ENCODE peak calls at places on chromosomes 11 and 22, in seven cellular contexts. One of them, this sample, is unnamed.

GRCh38 chr22:35708453-35708852 is 9.2 kb upstream of the APOL5 start:
- DNase-seq in stomach: no peak
- DNase-seq in upper lobe of left lung: no peak
- DNase-seq in A549: no peak
- DNase-seq in SK-N-SH: no peak
- DNase-seq in ovary: no peak
- DNase-seq in tibial nerve: no peak
- DNase-seq in this sample: no peak

GRCh38 chr11:90288207-90288821 is 65.5 kb upstream of the CHORDC1 start:
- DNase-seq in stomach: no peak
- DNase-seq in upper lobe of left lung: no peak
- DNase-seq in A549: peak
- DNase-seq in SK-N-SH: peak
- DNase-seq in ovary: no peak
- DNase-seq in tibial nerve: no peak
- DNase-seq in this sample: no peak

GRCh38 chr22:25845985-25846745 is 104.2 kb downstream of the MYO18B start:
- DNase-seq in stomach: no peak
- DNase-seq in upper lobe of left lung: no peak
- DNase-seq in A549: no peak
- DNase-seq in SK-N-SH: no peak
- DNase-seq in ovary: no peak
- DNase-seq in tibial nerve: no peak
- DNase-seq in this sample: no peak

GRCh38 chr11:44623321-44623715 is 57.9 kb downstream of the CD82 start:
- DNase-seq in stomach: peak
- DNase-seq in upper lobe of left lung: peak
- DNase-seq in A549: no peak
- DNase-seq in SK-N-SH: no peak
- DNase-seq in ovary: peak
- DNase-seq in tibial nerve: no peak
- DNase-seq in this sample: peak

GRCh38 chr11:77071671-77072605 is 5.2 kb downstream of the CAPN5 start:
- DNase-seq in stomach: peak
- DNase-seq in upper lobe of left lung: no peak
- DNase-seq in A549: no peak
- DNase-seq in SK-N-SH: no peak
- DNase-seq in ovary: peak
- DNase-seq in tibial nerve: no peak
- DNase-seq in this sample: peak

GRCh38 chr22:30044369-30044768 is 35.9 kb upstream of the HORMAD2 start:
- DNase-seq in stomach: peak
- DNase-seq in upper lobe of left lung: peak
- DNase-seq in A549: no peak
- DNase-seq in SK-N-SH: peak
- DNase-seq in ovary: no peak
- DNase-seq in tibial nerve: no peak
- DNase-seq in this sample: peak

GRCh38 chr11:86537541-86538222 is 134.7 kb downstream of the ME3 start:
- DNase-seq in stomach: no peak
- DNase-seq in upper lobe of left lung: no peak
- DNase-seq in A549: no peak
- DNase-seq in SK-N-SH: no peak
- DNase-seq in ovary: no peak
- DNase-seq in tibial nerve: no peak
- DNase-seq in this sample: no peak

GRCh38 chr11:36702330-36703054 is 104.5 kb upstream of the RAG2 start:
- DNase-seq in stomach: no peak
- DNase-seq in upper lobe of left lung: no peak
- DNase-seq in A549: peak
- DNase-seq in SK-N-SH: peak
- DNase-seq in ovary: no peak
- DNase-seq in tibial nerve: no peak
- DNase-seq in this sample: no peak

GRCh38 chr11:59195596-59195995 is 17.1 kb downstream of the MPEG1 start:
- DNase-seq in stomach: no peak
- DNase-seq in upper lobe of left lung: no peak
- DNase-seq in A549: no peak
- DNase-seq in SK-N-SH: no peak
- DNase-seq in ovary: no peak
- DNase-seq in tibial nerve: no peak
- DNase-seq in this sample: no peak

GRCh38 chr22:21611210-21611977 is 18.4 kb downstream of the YDJC start:
- DNase-seq in stomach: no peak
- DNase-seq in upper lobe of left lung: no peak
- DNase-seq in A549: no peak
- DNase-seq in SK-N-SH: no peak
- DNase-seq in ovary: no peak
- DNase-seq in tibial nerve: no peak
- DNase-seq in this sample: no peak

GRCh38 chr22:43643362-43643761 is 168.7 kb downstream of the EFCAB6 start:
- DNase-seq in stomach: no peak
- DNase-seq in upper lobe of left lung: no peak
- DNase-seq in A549: no peak
- DNase-seq in SK-N-SH: no peak
- DNase-seq in ovary: no peak
- DNase-seq in tibial nerve: no peak
- DNase-seq in this sample: no peak

GRCh38 chr22:30253205-30253852 is 6.8 kb upstream of the LIF start:
- DNase-seq in stomach: peak
- DNase-seq in upper lobe of left lung: no peak
- DNase-seq in A549: peak
- DNase-seq in SK-N-SH: peak
- DNase-seq in ovary: peak
- DNase-seq in tibial nerve: peak
- DNase-seq in this sample: peak

GRCh38 chr11:38461751-38462150 is 1863.7 kb upstream of the RAG2 start:
- DNase-seq in stomach: no peak
- DNase-seq in upper lobe of left lung: no peak
- DNase-seq in A549: no peak
- DNase-seq in SK-N-SH: no peak
- DNase-seq in ovary: no peak
- DNase-seq in tibial nerve: no peak
- DNase-seq in this sample: no peak

GRCh38 chr22:49301398-49302149 is 526.1 kb downstream of the BRD1 start:
- DNase-seq in stomach: peak
- DNase-seq in upper lobe of left lung: peak
- DNase-seq in A549: no peak
- DNase-seq in SK-N-SH: no peak
- DNase-seq in ovary: no peak
- DNase-seq in tibial nerve: no peak
- DNase-seq in this sample: no peak

GRCh38 chr22:31248965-31249940 is 37.2 kb downstream of the LIMK2 start:
- DNase-seq in stomach: no peak
- DNase-seq in upper lobe of left lung: peak
- DNase-seq in A549: no peak
- DNase-seq in SK-N-SH: no peak
- DNase-seq in ovary: peak
- DNase-seq in tibial nerve: no peak
- DNase-seq in this sample: no peak

GRCh38 chr11:126102436-126102894 is 39.8 kb upstream of the CDON start:
- DNase-seq in stomach: peak
- DNase-seq in upper lobe of left lung: peak
- DNase-seq in A549: no peak
- DNase-seq in SK-N-SH: peak
- DNase-seq in ovary: peak
- DNase-seq in tibial nerve: no peak
- DNase-seq in this sample: peak

GRCh38 chr11:93329936-93330445 is 551 bp upstream of the DEUP1 start:
- DNase-seq in stomach: no peak
- DNase-seq in upper lobe of left lung: no peak
- DNase-seq in A549: peak
- DNase-seq in SK-N-SH: peak
- DNase-seq in ovary: no peak
- DNase-seq in tibial nerve: no peak
- DNase-seq in this sample: no peak

GRCh38 chr11:93326681-93327080 is 3.9 kb upstream of the DEUP1 start:
- DNase-seq in stomach: no peak
- DNase-seq in upper lobe of left lung: no peak
- DNase-seq in A549: no peak
- DNase-seq in SK-N-SH: no peak
- DNase-seq in ovary: no peak
- DNase-seq in tibial nerve: no peak
- DNase-seq in this sample: no peak

DNA sequence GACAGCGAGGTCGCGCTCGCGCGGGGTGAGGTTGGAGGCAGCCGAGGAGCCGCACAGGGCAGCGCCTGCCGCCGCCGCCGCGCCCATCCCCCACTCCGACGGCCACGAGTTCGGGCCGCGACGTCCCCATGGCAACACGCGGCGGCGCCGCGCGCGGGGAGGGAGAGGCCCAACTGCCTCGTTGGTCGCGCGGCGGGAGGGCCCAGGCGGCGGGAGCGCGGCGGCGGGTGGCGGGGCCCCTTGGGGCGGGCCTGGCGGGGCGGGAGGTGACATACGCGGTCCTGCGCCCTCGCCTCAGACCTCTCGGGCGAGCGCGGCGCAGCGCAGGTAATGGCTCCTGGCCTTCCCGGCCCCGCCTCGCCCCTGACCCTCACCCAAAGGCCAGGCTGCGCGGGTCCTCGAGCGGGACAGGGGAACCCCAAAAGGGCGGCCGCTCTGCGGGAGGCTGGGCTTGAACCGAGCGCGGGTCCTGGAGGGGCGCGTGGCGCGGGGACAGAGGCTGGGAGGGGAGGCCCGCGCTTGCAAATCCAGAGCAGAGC is at the start of gene DEUP1:
- DNase-seq in stomach: peak
- DNase-seq in upper lobe of left lung: peak
- DNase-seq in A549: peak
- DNase-seq in SK-N-SH: peak
- DNase-seq in ovary: peak
- DNase-seq in tibial nerve: no peak
- DNase-seq in this sample: peak
- TF ChIP-seq EP300 in stomach: no peak
- TF ChIP-seq EP300 in upper lobe of left lung: no peak
- TF ChIP-seq EP300 in A549: no peak
- TF ChIP-seq EP300 in SK-N-SH: no peak
- TF ChIP-seq EP300 in ovary: no peak
- TF ChIP-seq EP300 in tibial nerve: no peak
- TF ChIP-seq EP300 in this sample: no peak

DNA sequence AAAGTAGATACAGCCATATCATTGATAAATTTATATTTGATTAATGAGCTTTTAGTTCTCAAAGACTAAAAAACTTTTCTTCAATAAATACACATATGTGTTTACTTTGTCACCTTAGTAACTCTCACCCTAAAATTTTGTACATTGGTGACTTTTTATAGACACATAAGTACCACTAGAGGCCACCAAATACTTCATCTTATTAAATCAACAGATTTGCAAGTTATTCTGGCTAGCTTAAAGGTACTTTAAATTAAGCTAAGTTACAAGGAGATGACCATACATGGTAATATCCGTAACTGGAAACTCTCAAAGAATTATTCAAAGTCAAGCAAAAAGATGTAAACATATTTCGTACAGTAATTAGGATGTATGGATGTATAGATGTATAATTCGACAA is 112.2 kb downstream of the SBF2 start:
- DNase-seq in stomach: no peak
- DNase-seq in upper lobe of left lung: no peak
- DNase-seq in A549: peak
- DNase-seq in SK-N-SH: peak
- DNase-seq in ovary: no peak
- DNase-seq in tibial nerve: no peak
- DNase-seq in this sample: no peak
- TF ChIP-seq EP300 in stomach: no peak
- TF ChIP-seq EP300 in upper lobe of left lung: no peak
- TF ChIP-seq EP300 in A549: no peak
- TF ChIP-seq EP300 in SK-N-SH: no peak
- TF ChIP-seq EP300 in ovary: no peak
- TF ChIP-seq EP300 in tibial nerve: no peak
- TF ChIP-seq EP300 in this sample: no peak

GRCh38 chr11:122234257-122234656 is 118.2 kb upstream of the BLID start:
- DNase-seq in stomach: no peak
- DNase-seq in upper lobe of left lung: no peak
- DNase-seq in A549: no peak
- DNase-seq in SK-N-SH: no peak
- DNase-seq in ovary: no peak
- DNase-seq in tibial nerve: no peak
- DNase-seq in this sample: no peak

GRCh38 chr11:122240621-122241020 is 124.6 kb upstream of the BLID start:
- DNase-seq in stomach: no peak
- DNase-seq in upper lobe of left lung: no peak
- DNase-seq in A549: no peak
- DNase-seq in SK-N-SH: no peak
- DNase-seq in ovary: no peak
- DNase-seq in tibial nerve: no peak
- DNase-seq in this sample: no peak

GRCh38 chr11:122230387-122230760 is 114.4 kb upstream of the BLID start:
- DNase-seq in stomach: no peak
- DNase-seq in upper lobe of left lung: no peak
- DNase-seq in A549: no peak
- DNase-seq in SK-N-SH: no peak
- DNase-seq in ovary: no peak
- DNase-seq in tibial nerve: no peak
- DNase-seq in this sample: no peak

GRCh38 chr11:122232985-122233384 is 117.0 kb upstream of the BLID start:
- DNase-seq in stomach: no peak
- DNase-seq in upper lobe of left lung: no peak
- DNase-seq in A549: no peak
- DNase-seq in SK-N-SH: no peak
- DNase-seq in ovary: no peak
- DNase-seq in tibial nerve: no peak
- DNase-seq in this sample: no peak

GRCh38 chr11:122235615-122236014 is 119.6 kb upstream of the BLID start:
- DNase-seq in stomach: no peak
- DNase-seq in upper lobe of left lung: no peak
- DNase-seq in A549: no peak
- DNase-seq in SK-N-SH: no peak
- DNase-seq in ovary: no peak
- DNase-seq in tibial nerve: no peak
- DNase-seq in this sample: no peak
- TF ChIP-seq EP300 in stomach: peak
- TF ChIP-seq EP300 in upper lobe of left lung: no peak
- TF ChIP-seq EP300 in A549: no peak
- TF ChIP-seq EP300 in SK-N-SH: no peak
- TF ChIP-seq EP300 in ovary: no peak
- TF ChIP-seq EP300 in tibial nerve: no peak
- TF ChIP-seq EP300 in this sample: no peak

GRCh38 chr11:8911040-8911823 is at the start of gene AKIP1:
- DNase-seq in stomach: peak
- DNase-seq in upper lobe of left lung: peak
- DNase-seq in A549: peak
- DNase-seq in SK-N-SH: peak
- DNase-seq in ovary: peak
- DNase-seq in tibial nerve: peak
- DNase-seq in this sample: peak

GRCh38 chr11:8914661-8915018 is 3.7 kb downstream of the AKIP1 start:
- DNase-seq in stomach: no peak
- DNase-seq in upper lobe of left lung: no peak
- DNase-seq in A549: no peak
- DNase-seq in SK-N-SH: no peak
- DNase-seq in ovary: no peak
- DNase-seq in tibial nerve: no peak
- DNase-seq in this sample: no peak

GRCh38 chr11:8910662-8911039 is 338 bp upstream of the AKIP1 start:
- DNase-seq in stomach: no peak
- DNase-seq in upper lobe of left lung: no peak
- DNase-seq in A549: no peak
- DNase-seq in SK-N-SH: no peak
- DNase-seq in ovary: no peak
- DNase-seq in tibial nerve: no peak
- DNase-seq in this sample: no peak

GRCh38 chr11:8917157-8917820 is 6.3 kb downstream of the AKIP1 start:
- DNase-seq in stomach: peak
- DNase-seq in upper lobe of left lung: peak
- DNase-seq in A549: no peak
- DNase-seq in SK-N-SH: no peak
- DNase-seq in ovary: peak
- DNase-seq in tibial nerve: no peak
- DNase-seq in this sample: no peak

GRCh38 chr11:8913961-8914660 is 3.1 kb downstream of the AKIP1 start:
- DNase-seq in stomach: no peak
- DNase-seq in upper lobe of left lung: no peak
- DNase-seq in A549: peak
- DNase-seq in SK-N-SH: peak
- DNase-seq in ovary: peak
- DNase-seq in tibial nerve: no peak
- DNase-seq in this sample: peak
- TF ChIP-seq EP300 in stomach: no peak
- TF ChIP-seq EP300 in upper lobe of left lung: no peak
- TF ChIP-seq EP300 in A549: no peak
- TF ChIP-seq EP300 in SK-N-SH: no peak
- TF ChIP-seq EP300 in ovary: no peak
- TF ChIP-seq EP300 in tibial nerve: peak
- TF ChIP-seq EP300 in this sample: no peak